ENCODE peak calls at places on chromosomes 2 and 18, in eight cellular contexts. T is GM12878, P is PC-9, Z is IMR-90, R is endothelial cell of umbilical vein, B is hepatocyte, G is SK-N-SH, I is MM.1S. E is an unnamed sample. For H3K4me1, the result is how much of the 10 kb centered on the place peaks cover.

GRCh38 chr2:216694201-216694825 is 1.0 kb downstream of the IGFBP5 start:
- DNase-seq in B (peak), Z (no peak), G (peak), T (no peak), I (peak), R (peak), P (peak), E (peak)

GRCh38 chr18:75544496-75544895 is 117.0 kb upstream of the SMIM21 start:
- DNase-seq in I (no peak), P (no peak), B (no peak), R (no peak), Z (peak), T (no peak), G (no peak), E (peak)

GRCh38 chr2:29114841-29115609 is at the start of gene CLIP4:
- DNase-seq in I (no peak), B (peak), T (no peak), G (peak), Z (peak), P (peak), R (peak), E (peak)

GRCh38 chr2:150325656-150326055 is 161.8 kb downstream of the RND3 start:
- DNase-seq in T (no peak), R (no peak), B (no peak), I (no peak), G (no peak), P (no peak), Z (peak), E (no peak)

GRCh38 chr2:128686498-128686861 is 367.8 kb upstream of the HS6ST1 start:
- DNase-seq in T (no peak), Z (no peak), P (no peak), B (no peak), R (no peak), I (no peak), G (no peak), E (no peak)

GRCh38 chr2:216565946-216566345 is 67.3 kb upstream of the IGFBP2 start:
- DNase-seq in R (no peak), T (no peak), G (no peak), I (no peak), B (no peak), Z (no peak), P (no peak), E (no peak)

GRCh38 chr2:71614976-71615768 is 161.8 kb downstream of the DYSF start:
- DNase-seq in R (peak), P (no peak), I (no peak), Z (peak), B (peak), G (peak), T (no peak), E (peak)

GRCh38 chr2:6459138-6459537 is 406.6 kb downstream of the CMPK2 start:
- DNase-seq in R (no peak), P (no peak), G (no peak), B (no peak), Z (no peak), I (no peak), T (no peak), E (no peak)

GRCh38 chr2:182593394-182593707 is 122.7 kb upstream of the DNAJC10 start:
- DNase-seq in R (peak), G (no peak), B (no peak), I (no peak), T (no peak), Z (peak), P (no peak), E (peak)

GRCh38 chr18:58223717-58224424 is 179.8 kb downstream of the NEDD4L start:
- DNase-seq in B (peak), P (peak), T (no peak), G (peak), I (no peak), Z (peak), R (peak), E (peak)

GRCh38 chr18:63325086-63325686 is 5.6 kb upstream of the BCL2 start:
- DNase-seq in Z (no peak), I (no peak), T (no peak), G (no peak), R (no peak), B (no peak), P (no peak), E (no peak)

GRCh38 chr2:101253013-101253712 is 477 bp downstream of the CNOT11 start:
- DNase-seq in R (peak), Z (peak), I (peak), G (no peak), P (peak), B (peak), T (no peak), E (peak)

GRCh38 chr2:181348091-181348837 is 108.9 kb upstream of the ITGA4 start:
- DNase-seq in P (no peak), R (no peak), Z (no peak), T (peak), B (no peak), G (no peak), I (peak), E (no peak)

GRCh38 chr2:174120346-174120745 is 128.0 kb downstream of the OLA1 start:
- DNase-seq in Z (peak), P (peak), G (no peak), T (no peak), R (peak), B (no peak), I (no peak), E (peak)

GRCh38 chr2:59389240-59389639 is 1148.1 kb upstream of the FANCL start:
- DNase-seq in P (no peak), T (no peak), B (peak), Z (no peak), I (no peak), G (no peak), R (no peak), E (peak)

GRCh38 chr2:164498841-164499240 is 122.4 kb downstream of the GRB14 start:
- DNase-seq in P (no peak), I (no peak), B (peak), T (no peak), G (no peak), Z (no peak), R (no peak), E (no peak)

DNA sequence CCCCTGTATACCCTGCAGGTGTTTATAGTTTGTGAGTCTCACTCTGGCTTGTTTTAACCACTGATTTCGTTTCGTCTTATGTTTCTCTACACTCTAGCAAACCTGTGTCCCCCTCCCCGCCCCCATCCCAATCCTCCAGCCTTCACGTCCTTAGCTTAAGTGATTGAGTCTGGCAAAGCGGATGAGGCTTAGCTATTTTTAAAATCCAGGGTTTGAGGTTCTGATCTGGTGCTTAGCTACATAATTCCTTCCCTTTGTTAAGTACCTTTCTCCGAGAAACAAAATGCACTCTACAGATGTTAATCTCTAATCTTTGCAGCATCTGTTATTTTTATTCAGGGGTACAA is 7.8 kb downstream of the AGAP1 start:
- DNase-seq in G (no peak), R (peak), P (no peak), Z (no peak), T (no peak), B (no peak), I (peak), E (no peak)
- H3K4me1 ChIP-seq in G (under half), R (under half), P (half or more), Z (under half), T (under half), B (under half), I (half or more), E (under half)

GRCh38 chr2:200404615-200405014 is 98.1 kb downstream of the SPATS2L start:
- DNase-seq in Z (no peak), G (no peak), T (no peak), R (no peak), I (no peak), B (no peak), P (no peak), E (no peak)

GRCh38 chr2:200411831-200412230 is 98.0 kb downstream of the KCTD18 start:
- DNase-seq in R (no peak), P (no peak), B (no peak), I (no peak), Z (peak), T (no peak), G (no peak), E (peak)

GRCh38 chr2:200405599-200406298 is 99.3 kb downstream of the SPATS2L start:
- DNase-seq in P (peak), R (peak), I (no peak), B (peak), Z (peak), G (no peak), T (no peak), E (peak)

GRCh38 chr2:200406379-200406778 is 99.9 kb downstream of the SPATS2L start:
- DNase-seq in B (no peak), R (peak), P (no peak), G (no peak), T (no peak), I (peak), Z (peak), E (peak)

GRCh38 chr2:200408428-200409311 is 101.2 kb downstream of the KCTD18 start:
- DNase-seq in B (peak), Z (peak), I (peak), G (no peak), T (no peak), R (peak), P (peak), E (peak)
- H3K4me2 ChIP-seq in B (no peak), Z (peak), I (peak), G (peak), T (no peak), R (peak), P (peak), E (peak)

GRCh38 chr18:76546282-76546572 is 51.2 kb upstream of the ZNF516 start:
- DNase-seq in I (no peak), T (no peak), R (no peak), B (no peak), G (no peak), P (no peak), Z (no peak), E (no peak)
- H3K4me3 ChIP-seq in I (no peak), T (no peak), R (no peak), B (no peak), G (no peak), P (no peak), Z (no peak), E (no peak)

GRCh38 chr2:239905884-239906654 is 119.1 kb downstream of the NDUFA10 start:
- DNase-seq in Z (no peak), P (no peak), R (no peak), B (no peak), T (no peak), G (no peak), I (no peak), E (no peak)

GRCh38 chr2:239910404-239910803 is 114.7 kb downstream of the NDUFA10 start:
- DNase-seq in P (no peak), I (no peak), T (no peak), B (no peak), G (no peak), Z (no peak), R (no peak), E (no peak)

GRCh38 chr2:239908308-239908707 is 116.8 kb downstream of the NDUFA10 start:
- DNase-seq in R (no peak), B (no peak), G (no peak), I (no peak), T (no peak), P (no peak), Z (no peak), E (no peak)

GRCh38 chr2:239910851-239911629 is 114.1 kb downstream of the NDUFA10 start:
- DNase-seq in G (no peak), R (no peak), I (no peak), Z (no peak), B (no peak), T (no peak), P (no peak), E (peak)

DNA sequence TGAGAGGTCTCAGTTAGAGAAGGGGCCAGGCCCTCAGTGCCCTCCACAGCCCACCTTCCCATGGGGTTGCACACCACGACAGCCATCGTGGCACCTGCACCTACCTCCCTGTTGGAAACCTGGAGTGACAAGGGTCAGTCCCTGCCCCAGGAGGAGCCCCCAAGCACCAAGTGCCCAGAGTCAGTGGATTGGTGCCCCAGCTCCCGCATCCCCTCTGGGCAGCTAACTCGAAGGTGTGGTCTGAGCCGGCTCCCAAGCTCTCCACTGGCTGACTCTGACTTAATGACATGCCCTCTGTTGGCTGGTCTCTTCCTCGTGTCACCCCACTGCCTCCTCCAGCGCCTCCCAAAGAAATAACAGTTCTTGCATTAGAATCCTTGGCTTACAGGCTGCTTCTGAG is 116.4 kb downstream of the NDUFA10 start:
- DNase-seq in P (no peak), R (no peak), I (no peak), B (no peak), Z (no peak), T (no peak), G (no peak), E (no peak)
- H3K4me1 ChIP-seq in P (under half), R (under half), I (under half), B (under half), Z (under half), T (under half), G (under half), E (under half)

DNA sequence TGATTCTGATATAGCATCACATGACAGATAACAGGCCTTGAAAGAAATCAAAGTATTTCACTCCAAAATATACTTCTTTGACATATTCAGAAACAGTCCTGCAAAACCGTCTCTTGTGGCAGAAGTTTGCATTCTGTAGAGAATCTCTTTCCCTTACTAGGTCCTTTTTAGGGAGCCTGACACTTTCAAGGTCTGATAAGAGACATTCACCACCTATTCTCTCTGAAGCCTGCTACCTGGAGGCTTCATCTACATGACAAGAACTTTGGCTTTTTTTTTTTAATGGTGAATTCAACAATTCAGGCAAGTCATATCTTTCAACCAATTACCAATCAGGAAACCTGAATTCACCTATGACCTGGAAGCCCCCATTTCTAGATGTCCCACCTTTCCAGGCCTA is 83.8 kb downstream of the CCDC178 start:
- DNase-seq in G (no peak), R (no peak), T (no peak), P (no peak), I (no peak), Z (no peak), B (no peak), E (no peak)
- H3K4me2 ChIP-seq in G (no peak), R (no peak), T (no peak), P (no peak), I (no peak), Z (no peak), B (no peak), E (no peak)

E was measured in GM23248.